ENCODE peak calls at places on chromosomes 11 and 22, in four cellular contexts. V is IMR-90, K is neural progenitor cell, O is GM23248. J is an unnamed sample.

GRCh38 chr22:50672041-50672440 is 582 bp upstream of the SHANK3 start:
- DNase-seq in V (no peak), O (no peak), K (no peak), J (no peak)

GRCh38 chr22:43867839-43868652 is 5.7 kb upstream of the SULT4A1 start:
- DNase-seq in V (peak; percentile 73), O (peak; percentile 71), K (peak; percentile 94), J (peak; percentile 59)

GRCh38 chr11:67584205-67584880 is 731 bp downstream of the GSTP1 start:
- DNase-seq in O (peak; percentile 80), V (peak; percentile 54), K (peak; percentile 73), J (peak; percentile 62)

GRCh38 chr11:83609181-83609580 is 323.0 kb upstream of the CCDC90B start:
- DNase-seq in O (no peak), K (no peak), V (no peak), J (no peak)

GRCh38 chr11:31809857-31810778 is 1.0 kb downstream of the PAX6 start:
- DNase-seq in K (peak; percentile 70), V (peak; percentile 28), O (peak; percentile 72), J (peak; percentile 32)

GRCh38 chr22:26573026-26573662 is 16.8 kb downstream of the TPST2 start:
- DNase-seq in O (no peak), V (peak; percentile 48), K (no peak), J (peak; percentile 21)

GRCh38 chr11:60914620-60915249 is 777 bp downstream of the TMEM109 start:
- DNase-seq in V (peak; percentile 34), O (peak; percentile 68), K (peak; percentile 60), J (peak; percentile 44)

GRCh38 chr22:50739279-50739691 is 1.3 kb downstream of the ACR start:
- DNase-seq in V (no peak), K (no peak), O (no peak), J (no peak)

GRCh38 chr11:46353706-46354105 is 6.4 kb downstream of the DGKZ start:
- DNase-seq in O (peak; percentile 55), V (peak; percentile 50), K (no peak), J (peak; percentile 17)

GRCh38 chr11:64624869-64625481 is 34.0 kb downstream of the SLC22A12 start:
- DNase-seq in V (no peak), K (no peak), O (no peak), J (no peak)

GRCh38 chr11:777288-778255 is at the start of gene GATD1:
- DNase-seq in O (peak; percentile 96), V (peak; percentile 75), K (peak; percentile 96), J (peak; percentile 71)

GRCh38 chr11:576791-577610 is 731 bp downstream of the PHRF1 start:
- DNase-seq in K (no peak), V (no peak), O (peak; percentile 46), J (peak; percentile 17)

GRCh38 chr11:68954970-68955958 is 25.5 kb downstream of the MRGPRD start:
- DNase-seq in K (no peak), V (peak; percentile 45), O (no peak), J (peak; percentile 32)

GRCh38 chr11:118570787-118571186 is 1.4 kb upstream of the ARCN1 start:
- DNase-seq in V (no peak), O (no peak), K (no peak), J (no peak)

GRCh38 chr11:31967404-31967950 is 123.4 kb upstream of the RCN1 start:
- DNase-seq in O (no peak), K (no peak), V (no peak), J (no peak)

GRCh38 chr11:76574406-76574805 is 96.1 kb downstream of the LRRC32 start:
- DNase-seq in K (no peak), O (peak; percentile 31), V (peak; percentile 70), J (peak; percentile 76)

GRCh38 chr22:37909756-37910155 is 3.7 kb downstream of the MICALL1 start:
- DNase-seq in K (no peak), O (peak; percentile 37), V (no peak), J (no peak)

GRCh38 chr11:62567018-62567633 is 6.6 kb downstream of the EEF1G start:
- DNase-seq in V (no peak), K (no peak), O (no peak), J (no peak)

GRCh38 chr22:24521791-24522245 is 26.7 kb downstream of the UPB1 start:
- DNase-seq in O (peak; percentile 59), K (peak; percentile 75), V (peak; percentile 60), J (peak; percentile 62)

GRCh38 chr22:46107089-46107664 is 43.1 kb upstream of the PPARA start:
- DNase-seq in O (peak; percentile 44), K (no peak), V (no peak), J (no peak)

GRCh38 chr11:96094156-96094555 is 170.2 kb upstream of the MTMR2 start:
- DNase-seq in V (no peak), O (no peak), K (no peak), J (no peak)

GRCh38 chr22:27985323-27986275 is 66.5 kb upstream of the PITPNB start:
- DNase-seq in K (no peak), V (no peak), O (no peak), J (no peak)

GRCh38 chr11:10930961-10931760 is 73.3 kb upstream of the ZBED5 start:
- DNase-seq in K (peak; percentile 86), O (peak; percentile 90), V (peak; percentile 76), J (peak; percentile 80)

GRCh38 chr11:97567801-97568200 is 1178.0 kb downstream of the JRKL start:
- DNase-seq in O (peak; percentile 0), K (no peak), V (no peak), J (no peak)

GRCh38 chr11:16959528-16960100 is 54.6 kb downstream of the PLEKHA7 start:
- DNase-seq in V (no peak), O (no peak), K (peak; percentile 47), J (no peak)

GRCh38 chr11:8281266-8281665 is 17.6 kb upstream of the LMO1 start:
- DNase-seq in K (peak; percentile 0), V (no peak), O (no peak), J (no peak)

GRCh38 chr11:70111269-70112016 is 33.3 kb downstream of the ANO1 start:
- DNase-seq in O (peak; percentile 72), K (peak; percentile 31), V (peak; percentile 67), J (peak; percentile 89)

GRCh38 chr22:42685941-42686666 is 34.6 kb downstream of the A4GALT start:
- DNase-seq in O (no peak), V (no peak), K (peak; percentile 41), J (peak; percentile 73)

GRCh38 chr11:132872223-132872622 is 660.1 kb downstream of the OPCML start:
- DNase-seq in K (no peak), O (no peak), V (no peak), J (no peak)

GRCh38 chr11:96338910-96339703 is 3.9 kb downstream of the MAML2 start:
- DNase-seq in K (no peak), O (peak; percentile 91), V (peak; percentile 84), J (peak; percentile 73)

GRCh38 chr11:111555255-111555654 is 14.7 kb downstream of the LAYN start:
- DNase-seq in O (peak; percentile 77), K (no peak), V (peak; percentile 79), J (no peak)

GRCh38 chr11:2510626-2511402 is 66.0 kb downstream of the KCNQ1 start:
- DNase-seq in K (no peak), O (peak; percentile 36), V (no peak), J (no peak)

GRCh38 chr11:6875761-6876160 is 664 bp upstream of the OR10A4 start:
- DNase-seq in O (peak; percentile 3), K (no peak), V (no peak), J (no peak)

GRCh38 chr11:126638663-126639062 is 283.2 kb downstream of the ST3GAL4 start:
- DNase-seq in V (no peak), K (no peak), O (peak; percentile 16), J (no peak)

GRCh38 chr11:126634963-126635362 is 279.5 kb downstream of the ST3GAL4 start:
- DNase-seq in K (no peak), O (no peak), V (no peak), J (no peak)

GRCh38 chr11:126635511-126635910 is 280.0 kb downstream of the ST3GAL4 start:
- DNase-seq in K (no peak), O (no peak), V (no peak), J (no peak)

GRCh38 chr11:126637800-126638175 is 282.3 kb downstream of the ST3GAL4 start:
- DNase-seq in K (no peak), V (peak; percentile 94), O (peak; percentile 93), J (peak; percentile 24)

GRCh38 chr11:126636911-126637799 is 281.7 kb downstream of the ST3GAL4 start:
- DNase-seq in O (peak; percentile 93), V (peak; percentile 85), K (no peak), J (no peak)
- H3K4me2 ChIP-seq in O (peak overlapping the region; percentile 68), V (peak overlapping the region; percentile 45), K (no peak overlapping the region), J (no peak overlapping the region)

GRCh38 chr11:100735949-100736675 is 49.0 kb downstream of the ARHGAP42 start:
- DNase-seq in V (peak; percentile 35), O (no peak), K (peak; percentile 61), J (no peak)
- H3K27ac ChIP-seq in V (no peak overlapping the region), O (no peak overlapping the region), K (peak overlapping the region; percentile 74), J (no peak overlapping the region)

GRCh38 chr22:39144101-39144815 is 8.2 kb downstream of the CBX7 start:
- DNase-seq in V (peak; percentile 30), K (peak; percentile 36), O (peak; percentile 73), J (peak; percentile 41)
- H3K4me2 ChIP-seq in V (peak overlapping the region; percentile 82), K (peak overlapping the region; percentile 91), O (peak overlapping the region; percentile 76), J (peak overlapping the region; percentile 92)

GRCh38 chr22:36196254-36197064 is 5.2 kb downstream of the APOL4 start:
- DNase-seq in K (no peak), O (no peak), V (peak; percentile 29), J (no peak)

GRCh38 chr22:36197065-36197440 is 4.6 kb downstream of the APOL4 start:
- DNase-seq in V (peak; percentile 70), K (peak; percentile 100), O (peak; percentile 47), J (peak; percentile 56)

GRCh38 chr22:36197601-36198146 is 3.9 kb downstream of the APOL4 start:
- DNase-seq in K (peak; percentile 54), V (no peak), O (no peak), J (no peak)

GRCh38 chr22:36198936-36199616 is 2.5 kb downstream of the APOL4 start:
- DNase-seq in K (no peak), O (no peak), V (no peak), J (no peak)

DNA sequence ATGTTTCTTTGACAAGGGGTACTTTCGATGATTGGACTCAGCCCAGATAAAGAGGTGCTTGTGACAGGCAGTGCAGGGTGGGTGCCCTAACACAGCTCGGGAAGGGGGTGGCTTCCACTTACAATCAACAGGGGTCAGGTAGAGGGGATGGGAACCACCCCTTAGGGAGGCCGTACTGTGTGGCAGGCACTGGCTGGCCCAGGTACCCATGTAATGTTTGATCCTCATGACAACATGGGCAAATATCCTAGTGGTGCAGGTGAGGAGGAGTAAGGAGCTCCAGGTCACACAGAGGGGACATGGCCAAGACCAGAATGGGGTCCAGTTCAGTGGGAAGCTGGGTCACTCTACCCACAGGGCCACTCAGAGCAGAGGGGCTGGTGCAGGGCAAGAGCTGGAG is 3.1 kb downstream of the APOL4 start:
- DNase-seq in O (no peak), K (no peak), V (no peak), J (no peak)
- H3K27ac ChIP-seq in O (no peak overlapping the region), K (peak overlapping the region; percentile 61), V (no peak overlapping the region), J (no peak overlapping the region)

GRCh38 chr22:48592488-48592887 is 1235.2 kb downstream of the BRD1 start:
- DNase-seq in O (no peak), V (no peak), K (no peak), J (no peak)

GRCh38 chr22:48589901-48590300 is 1237.8 kb downstream of the BRD1 start:
- DNase-seq in O (no peak), V (no peak), K (no peak), J (no peak)

GRCh38 chr22:48592931-48593330 is 1234.7 kb downstream of the BRD1 start:
- DNase-seq in V (no peak), K (no peak), O (no peak), J (no peak)

GRCh38 chr22:48592066-48592345 is 1235.7 kb downstream of the BRD1 start:
- DNase-seq in K (no peak), O (no peak), V (no peak), J (no peak)

GRCh38 chr22:48591286-48592065 is 1236.2 kb downstream of the BRD1 start:
- DNase-seq in O (no peak), K (no peak), V (no peak), J (no peak)
- H3K4me2 ChIP-seq in O (no peak overlapping the region), K (no peak overlapping the region), V (no peak overlapping the region), J (no peak overlapping the region)